ENCODE peak calls at places on chromosome 2, in four cellular contexts. One of them, this sample, is unnamed.

GRCh38 chr2:241555711-241556110 is 2.8 kb upstream of the BOK start:
- DNase-seq in HepG2: no peak
- DNase-seq in H1: no peak
- DNase-seq in K562: no peak
- DNase-seq in this sample: no peak

GRCh38 chr2:219870023-219870422 is 242.6 kb downstream of the SLC4A3 start:
- DNase-seq in HepG2: no peak
- DNase-seq in K562: no peak
- DNase-seq in H1: no peak
- DNase-seq in this sample: no peak

GRCh38 chr2:179646173-179646762 is 215.1 kb downstream of the ZNF385B start:
- DNase-seq in K562: no peak
- DNase-seq in H1: no peak
- DNase-seq in HepG2: no peak
- DNase-seq in this sample: no peak

GRCh38 chr2:68771211-68771721 is 36.7 kb downstream of the ARHGAP25 start:
- DNase-seq in H1: no peak
- DNase-seq in K562: no peak
- DNase-seq in HepG2: no peak
- DNase-seq in this sample: no peak

GRCh38 chr2:240269886-240270285 is 129.4 kb upstream of the OTOS start:
- DNase-seq in HepG2: no peak
- DNase-seq in K562: no peak
- DNase-seq in H1: no peak
- DNase-seq in this sample: no peak

GRCh38 chr2:115505331-115505730 is 1062.9 kb downstream of the DPP10 start:
- DNase-seq in K562: no peak
- DNase-seq in H1: no peak
- DNase-seq in HepG2: no peak
- DNase-seq in this sample: no peak

GRCh38 chr2:128451084-128451483 is 132.4 kb upstream of the HS6ST1 start:
- DNase-seq in HepG2: no peak
- DNase-seq in H1: no peak
- DNase-seq in K562: no peak
- DNase-seq in this sample: no peak

GRCh38 chr2:17748745-17749144 is 4.9 kb downstream of the SMC6 start:
- DNase-seq in K562: no peak
- DNase-seq in H1: no peak
- DNase-seq in HepG2: no peak
- DNase-seq in this sample: no peak

GRCh38 chr2:151878655-151879563 is 50.7 kb upstream of the ARL5A start:
- DNase-seq in K562: no peak
- DNase-seq in H1: no peak
- DNase-seq in HepG2: peak; percentile 83
- DNase-seq in this sample: peak; percentile 46

GRCh38 chr2:56465491-56465890 is 281.7 kb downstream of the CCDC85A start:
- DNase-seq in K562: no peak
- DNase-seq in HepG2: no peak
- DNase-seq in H1: no peak
- DNase-seq in this sample: no peak

GRCh38 chr2:96947949-96948348 is 38.4 kb downstream of the FAM178B start:
- DNase-seq in HepG2: no peak
- DNase-seq in K562: no peak
- DNase-seq in H1: no peak
- DNase-seq in this sample: no peak

GRCh38 chr2:226758886-226759660 is 40.5 kb downstream of the IRS1 start:
- DNase-seq in K562: no peak
- DNase-seq in H1: no peak
- DNase-seq in HepG2: no peak
- DNase-seq in this sample: peak; percentile 48

GRCh38 chr2:20506281-20506685 is 59.4 kb downstream of the RHOB start:
- DNase-seq in H1: no peak
- DNase-seq in HepG2: peak; percentile 75
- DNase-seq in K562: no peak
- DNase-seq in this sample: no peak

GRCh38 chr2:211623096-211623495 is 915.5 kb downstream of the ERBB4 start:
- DNase-seq in HepG2: no peak
- DNase-seq in K562: no peak
- DNase-seq in H1: no peak
- DNase-seq in this sample: no peak

GRCh38 chr2:17879137-17879912 is 858 bp downstream of the KCNS3 start:
- DNase-seq in H1: peak; percentile 62
- DNase-seq in K562: peak; percentile 28
- DNase-seq in HepG2: no peak
- DNase-seq in this sample: peak; percentile 73

GRCh38 chr2:191514613-191515012 is 163.3 kb upstream of the NABP1 start:
- DNase-seq in HepG2: no peak
- DNase-seq in K562: no peak
- DNase-seq in H1: no peak
- DNase-seq in this sample: no peak

GRCh38 chr2:171210864-171211431 is 50.3 kb upstream of the TLK1 start:
- DNase-seq in K562: no peak
- DNase-seq in H1: no peak
- DNase-seq in HepG2: no peak
- DNase-seq in this sample: no peak

GRCh38 chr2:216363221-216363620 is 9.1 kb downstream of the MARCHF4 start:
- DNase-seq in K562: no peak
- DNase-seq in H1: no peak
- DNase-seq in HepG2: no peak
- DNase-seq in this sample: no peak

GRCh38 chr2:145404690-145405089 is 884.8 kb upstream of the ZEB2 start:
- DNase-seq in HepG2: no peak
- DNase-seq in K562: no peak
- DNase-seq in H1: no peak
- DNase-seq in this sample: no peak

GRCh38 chr2:145095641-145096435 is 575.9 kb upstream of the ZEB2 start:
- DNase-seq in K562: no peak
- DNase-seq in HepG2: no peak
- DNase-seq in H1: no peak
- DNase-seq in this sample: no peak

GRCh38 chr2:223797811-223798721 is 39.3 kb downstream of the AP1S3 start:
- DNase-seq in H1: no peak
- DNase-seq in HepG2: peak; percentile 59
- DNase-seq in K562: no peak
- DNase-seq in this sample: no peak

GRCh38 chr2:182593394-182593707 is 122.7 kb upstream of the DNAJC10 start:
- DNase-seq in K562: no peak
- DNase-seq in H1: no peak
- DNase-seq in HepG2: no peak
- DNase-seq in this sample: no peak

GRCh38 chr2:190970872-190971506 is 43.0 kb downstream of the STAT1 start:
- DNase-seq in H1: no peak
- DNase-seq in HepG2: no peak
- DNase-seq in K562: no peak
- DNase-seq in this sample: no peak

GRCh38 chr2:158586491-158586890 is 129.7 kb downstream of the PKP4 start:
- DNase-seq in K562: no peak
- DNase-seq in HepG2: peak; percentile 79
- DNase-seq in H1: no peak
- DNase-seq in this sample: no peak

GRCh38 chr2:37590119-37590571 is 81.3 kb downstream of the CDC42EP3 start:
- DNase-seq in HepG2: no peak
- DNase-seq in K562: no peak
- DNase-seq in H1: no peak
- DNase-seq in this sample: no peak

GRCh38 chr2:239149501-239149900 is 251.3 kb downstream of the HDAC4 start:
- DNase-seq in H1: no peak
- DNase-seq in HepG2: no peak
- DNase-seq in K562: no peak
- DNase-seq in this sample: no peak

GRCh38 chr2:119544075-119545031 is at the start of gene CFAP221:
- DNase-seq in K562: peak; percentile 88
- DNase-seq in HepG2: peak; percentile 60
- DNase-seq in H1: no peak
- DNase-seq in this sample: peak; percentile 71

GRCh38 chr2:237547841-237548416 is 18.4 kb upstream of the PRLH start:
- DNase-seq in H1: no peak
- DNase-seq in HepG2: peak; percentile 30
- DNase-seq in K562: no peak
- DNase-seq in this sample: no peak

GRCh38 chr2:166127217-166128155 is at the start of gene SCN1A:
- DNase-seq in K562: peak; percentile 31
- DNase-seq in H1: no peak
- DNase-seq in HepG2: peak; percentile 89
- DNase-seq in this sample: peak; percentile 32

GRCh38 chr2:232231514-232231913 is 147.0 kb upstream of the ALPP start:
- DNase-seq in K562: no peak
- DNase-seq in H1: peak; percentile 19
- DNase-seq in HepG2: no peak
- DNase-seq in this sample: no peak

GRCh38 chr2:239873656-239874635 is 151.2 kb downstream of the NDUFA10 start:
- DNase-seq in HepG2: no peak
- DNase-seq in H1: no peak
- DNase-seq in K562: no peak
- DNase-seq in this sample: no peak

GRCh38 chr2:222701233-222701632 is 29.8 kb downstream of the MOGAT1 start:
- DNase-seq in K562: no peak
- DNase-seq in H1: no peak
- DNase-seq in HepG2: no peak
- DNase-seq in this sample: no peak
- TF ChIP-seq FOSL1 in K562: no peak
- TF ChIP-seq FOSL1 in H1: no peak
- TF ChIP-seq FOSL1 in HepG2: no peak
- TF ChIP-seq FOSL1 in this sample: no peak

GRCh38 chr2:205117125-205117524 is 565.2 kb upstream of the NRP2 start:
- DNase-seq in HepG2: no peak
- DNase-seq in H1: no peak
- DNase-seq in K562: no peak
- DNase-seq in this sample: no peak
- TF ChIP-seq EZH2 in HepG2: no peak
- TF ChIP-seq EZH2 in H1: no peak
- TF ChIP-seq EZH2 in K562: no peak
- TF ChIP-seq EZH2 in this sample: no peak

DNA sequence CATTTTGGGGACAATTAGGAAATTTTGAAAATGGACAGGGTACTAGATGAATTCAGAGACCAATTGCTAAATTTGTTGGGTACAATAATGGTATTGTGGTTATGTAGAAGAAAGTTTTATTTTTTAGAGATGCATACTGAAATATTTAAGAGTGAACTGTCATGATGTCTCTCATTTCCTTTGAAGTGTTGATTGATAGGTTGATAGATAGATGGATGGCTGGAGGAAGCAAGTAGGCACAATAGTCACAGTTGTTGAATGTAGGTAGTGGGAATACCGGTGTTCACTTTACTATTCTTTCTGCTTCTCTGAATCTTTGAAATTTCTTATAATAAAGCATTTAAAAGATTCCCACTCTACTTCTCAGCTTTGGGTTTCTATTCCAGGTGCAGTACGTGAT is 151.7 kb upstream of the FOSL2 start:
- DNase-seq in H1: no peak
- DNase-seq in K562: no peak
- DNase-seq in HepG2: no peak
- DNase-seq in this sample: no peak
- H3K27ac ChIP-seq in H1: no peak overlapping the region
- H3K27ac ChIP-seq in K562: no peak overlapping the region
- H3K27ac ChIP-seq in HepG2: no peak overlapping the region
- H3K27ac ChIP-seq in this sample: no peak overlapping the region

GRCh38 chr2:61538920-61539559 is 884 bp upstream of the XPO1 start:
- DNase-seq in H1: no peak
- DNase-seq in HepG2: peak; percentile 54
- DNase-seq in K562: no peak
- DNase-seq in this sample: peak; percentile 33
- TF ChIP-seq FOSL1 in H1: no peak
- TF ChIP-seq FOSL1 in HepG2: no peak
- TF ChIP-seq FOSL1 in K562: no peak
- TF ChIP-seq FOSL1 in this sample: no peak

DNA sequence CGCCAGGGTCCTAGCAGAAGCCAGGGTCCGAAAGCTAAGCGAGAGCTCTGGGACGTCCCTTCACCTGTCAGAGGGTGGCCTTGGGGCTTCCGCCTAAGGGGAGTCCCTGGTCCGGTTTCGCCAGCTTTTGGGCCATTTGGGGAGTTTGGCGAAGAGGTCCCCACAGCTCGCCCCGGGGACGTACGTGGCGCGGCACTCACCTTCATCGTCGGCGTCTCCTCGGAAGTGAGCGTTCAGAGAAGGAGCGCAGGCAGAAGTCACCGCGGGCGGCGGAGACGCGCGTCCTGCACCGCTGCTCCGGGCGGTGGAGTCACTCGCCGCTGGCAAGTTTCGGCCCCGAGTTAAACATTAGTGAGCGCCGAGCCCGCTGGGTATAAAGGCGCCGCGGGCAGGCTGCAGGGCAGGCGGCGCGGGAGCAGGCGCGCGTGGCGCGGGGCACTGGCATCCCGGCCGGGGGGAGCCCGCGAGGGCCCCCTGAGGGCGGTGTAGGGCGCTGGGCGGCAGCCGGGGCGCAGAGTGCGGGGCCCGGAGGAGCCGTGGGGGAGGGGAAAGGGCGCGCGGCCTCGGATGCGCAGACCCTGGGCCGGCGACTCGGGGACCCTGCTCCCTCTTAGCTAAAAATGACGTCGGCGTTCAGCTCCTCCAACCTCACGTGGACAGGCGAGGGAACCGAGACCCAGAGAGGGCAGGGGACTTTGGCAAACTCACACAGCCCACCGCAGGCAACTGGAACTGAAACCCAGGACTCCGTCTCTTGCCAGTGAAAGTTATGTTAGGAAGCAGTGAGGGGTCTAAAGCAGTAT is at the start of gene DPP4:
- DNase-seq in HepG2: peak; percentile 65
- DNase-seq in H1: no peak
- DNase-seq in K562: no peak
- DNase-seq in this sample: no peak
- TF ChIP-seq EZH2 in HepG2: no peak
- TF ChIP-seq EZH2 in H1: peak; percentile 52
- TF ChIP-seq EZH2 in K562: no peak
- TF ChIP-seq EZH2 in this sample: no peak